ENCODE peak calls at places on chromosomes 4 and X, in eight cellular contexts. Z, G, A, T, O, L, F and M are unnamed samples.

GRCh38 chrX:40945366-40945713 is 139.9 kb upstream of the USP9X start:
- DNase-seq in Z (no peak), L (no peak), O (peak; percentile 73), A (no peak), G (no peak), F (no peak), T (no peak), M (no peak)

GRCh38 chr4:71344067-71344466 is 5.2 kb downstream of the SLC4A4 start:
- DNase-seq in G (no peak), A (no peak), F (no peak), Z (no peak), L (no peak), O (no peak), T (no peak), M (no peak)

GRCh38 chr4:169205146-169205806 is 65.5 kb downstream of the SH3RF1 start:
- DNase-seq in A (no peak), O (no peak), T (no peak), Z (no peak), G (no peak), L (no peak), F (no peak), M (no peak)

GRCh38 chrX:20244936-20245335 is 21.8 kb downstream of the RPS6KA3 start:
- DNase-seq in L (no peak), F (no peak), O (peak; percentile 59), A (no peak), Z (no peak), G (no peak), T (no peak), M (no peak)

GRCh38 chrX:153538424-153538823 is 21.0 kb downstream of the ATP2B3 start:
- DNase-seq in O (no peak), Z (no peak), T (no peak), G (no peak), F (no peak), L (no peak), A (no peak), M (no peak)

GRCh38 chrX:30577362-30577961 is at the start of gene TASL:
- DNase-seq in O (no peak), L (no peak), Z (peak; percentile 41), T (no peak), A (no peak), G (no peak), F (no peak), M (no peak)

GRCh38 chrX:20263474-20263873 is 3.2 kb downstream of the RPS6KA3 start:
- DNase-seq in A (no peak), L (no peak), Z (peak; percentile 69), T (no peak), O (peak; percentile 67), F (no peak), G (no peak), M (no peak)

GRCh38 chrX:2427737-2428136 is 73.0 kb downstream of the DHRSX start:
- DNase-seq in Z (no peak), F (no peak), T (no peak), O (no peak), G (no peak), A (no peak), L (no peak), M (no peak)

GRCh38 chr4:53050361-53050774 is 188.3 kb downstream of the RASL11B start:
- DNase-seq in Z (no peak), L (no peak), G (no peak), T (no peak), O (no peak), A (no peak), F (no peak), M (no peak)

GRCh38 chr4:77177196-77177595 is 20.2 kb downstream of the CCNG2 start:
- DNase-seq in G (no peak), F (no peak), Z (no peak), O (no peak), T (no peak), A (no peak), L (no peak), M (no peak)

GRCh38 chr4:168095776-168096443 is 3.6 kb downstream of the ANXA10 start:
- DNase-seq in T (no peak), O (peak; percentile 1), A (no peak), G (no peak), F (no peak), L (no peak), Z (no peak), M (no peak)

GRCh38 chr4:136458326-136458725 is 1074.0 kb downstream of the PCDH18 start:
- DNase-seq in L (no peak), T (no peak), Z (no peak), O (no peak), F (no peak), A (no peak), G (no peak), M (no peak)

GRCh38 chr4:96016615-96017299 is 176.9 kb downstream of the PDHA2 start:
- DNase-seq in G (no peak), F (no peak), O (no peak), L (no peak), A (no peak), Z (no peak), T (no peak), M (no peak)

GRCh38 chrX:70030242-70030823 is 19.4 kb downstream of the AWAT2 start:
- DNase-seq in G (peak; percentile 70), O (peak; percentile 58), Z (peak; percentile 38), F (no peak), L (peak; percentile 22), T (no peak), A (peak; percentile 32), M (no peak)